ENCODE peak calls at places on chromosomes 11 and 22, in five cellular contexts. D, R, U, H and L are unnamed samples. For H3K27me3, the result is how much of the 10 kb centered on the place peaks cover.

GRCh38 chr11:134275534-134276395 is at the start of gene GLB1L3:
- DNase-seq in D (no peak), R (peak), U (peak), H (no peak), L (no peak)

GRCh38 chr11:134049303-134049702 is 19.6 kb upstream of the JAM3 start:
- DNase-seq in D (no peak), R (peak), U (no peak), H (no peak), L (no peak)

GRCh38 chr11:6377902-6378694 is 12.2 kb upstream of the SMPD1 start:
- DNase-seq in D (no peak), R (no peak), U (no peak), H (no peak), L (no peak)

GRCh38 chr22:27218521-27218920 is 561.1 kb downstream of the MIAT start:
- DNase-seq in D (no peak), R (peak), U (no peak), H (no peak), L (no peak)

GRCh38 chr22:23522642-23523251 is 57.3 kb downstream of the IGLL1 start:
- DNase-seq in D (no peak), R (peak), U (no peak), H (peak), L (no peak)

GRCh38 chr22:49208003-49208402 is 619.7 kb downstream of the BRD1 start:
- DNase-seq in D (no peak), R (no peak), U (no peak), H (no peak), L (peak)

GRCh38 chr11:36288442-36289225 is 590 bp downstream of the COMMD9 start:
- DNase-seq in D (no peak), R (no peak), U (no peak), H (no peak), L (no peak)

GRCh38 chr22:43126506-43127165 is 16.1 kb downstream of the BIK start:
- DNase-seq in D (no peak), R (no peak), U (no peak), H (no peak), L (peak)

GRCh38 chr11:78768947-78769346 is 194.3 kb upstream of the NARS2 start:
- DNase-seq in D (no peak), R (no peak), U (no peak), H (no peak), L (no peak)

GRCh38 chr11:119712006-119712405 is 17.0 kb downstream of the NECTIN1 start:
- DNase-seq in D (no peak), R (no peak), U (no peak), H (no peak), L (no peak)

GRCh38 chr11:68673291-68673930 is 10.9 kb upstream of the GAL start:
- DNase-seq in D (no peak), R (no peak), U (no peak), H (no peak), L (no peak)

GRCh38 chr11:35723493-35724284 is 61.1 kb downstream of the TRIM44 start:
- DNase-seq in D (no peak), R (no peak), U (no peak), H (no peak), L (no peak)

GRCh38 chr11:38160433-38160832 is 1562.4 kb upstream of the RAG2 start:
- DNase-seq in D (no peak), R (no peak), U (no peak), H (no peak), L (no peak)

GRCh38 chr11:133950874-133951483 is 5.8 kb downstream of the IGSF9B start:
- DNase-seq in D (no peak), R (no peak), U (no peak), H (no peak), L (no peak)

GRCh38 chr11:132451942-132452601 is 1080.2 kb downstream of the OPCML start:
- DNase-seq in D (no peak), R (no peak), U (no peak), H (no peak), L (no peak)

GRCh38 chr11:122309262-122309925 is 193.4 kb upstream of the BLID start:
- DNase-seq in D (no peak), R (no peak), U (no peak), H (no peak), L (peak)

GRCh38 chr11:64864135-64864472 is 14.3 kb downstream of the EHD1 start:
- DNase-seq in D (no peak), R (no peak), U (no peak), H (no peak), L (no peak)

GRCh38 chr11:64865286-64866172 is 12.9 kb downstream of the EHD1 start:
- DNase-seq in D (no peak), R (no peak), U (no peak), H (no peak), L (no peak)

GRCh38 chr11:64862914-64863313 is 15.5 kb downstream of the EHD1 start:
- DNase-seq in D (no peak), R (no peak), U (no peak), H (no peak), L (peak)

GRCh38 chr11:64864473-64865285 is 13.7 kb downstream of the EHD1 start:
- DNase-seq in D (no peak), R (peak), U (no peak), H (peak), L (peak)

DNA sequence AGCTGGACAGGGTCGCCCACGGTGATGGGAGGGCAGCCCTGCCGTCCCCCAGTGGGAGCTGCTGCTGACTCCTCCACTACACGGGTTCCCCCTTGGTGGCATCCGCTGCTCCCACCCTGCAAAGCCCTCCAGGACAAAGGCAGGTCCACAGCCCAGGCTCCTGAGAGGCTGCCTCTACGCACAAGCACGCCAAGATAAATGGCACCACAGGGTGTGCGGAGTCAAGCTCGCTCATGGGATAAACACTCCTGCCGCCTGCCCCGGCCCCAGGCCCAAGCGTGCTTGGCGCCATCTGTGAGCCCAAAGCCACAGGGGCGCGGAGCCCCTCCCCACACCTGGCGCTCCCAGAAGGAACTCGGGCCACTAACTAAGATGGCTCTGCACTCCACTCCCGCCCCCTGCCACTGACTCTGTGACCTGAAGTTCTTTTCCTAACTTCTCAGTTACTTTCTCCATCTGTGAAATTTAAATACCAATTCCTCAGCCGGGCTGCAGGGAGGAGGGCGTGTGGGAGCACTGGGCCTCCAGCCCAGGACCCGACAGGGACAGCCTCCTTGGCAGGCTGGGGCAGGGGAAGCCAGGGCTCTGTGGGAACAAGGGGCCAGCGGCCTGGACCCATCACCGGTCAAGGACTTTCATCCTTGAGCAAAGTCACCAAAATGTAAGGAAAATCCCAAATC is 14.9 kb downstream of the EHD1 start:
- DNase-seq in D (no peak), R (no peak), U (no peak), H (no peak), L (no peak)
- H3K4me3 ChIP-seq in D (peak), R (no peak), U (peak), H (peak), L (peak)

DNA sequence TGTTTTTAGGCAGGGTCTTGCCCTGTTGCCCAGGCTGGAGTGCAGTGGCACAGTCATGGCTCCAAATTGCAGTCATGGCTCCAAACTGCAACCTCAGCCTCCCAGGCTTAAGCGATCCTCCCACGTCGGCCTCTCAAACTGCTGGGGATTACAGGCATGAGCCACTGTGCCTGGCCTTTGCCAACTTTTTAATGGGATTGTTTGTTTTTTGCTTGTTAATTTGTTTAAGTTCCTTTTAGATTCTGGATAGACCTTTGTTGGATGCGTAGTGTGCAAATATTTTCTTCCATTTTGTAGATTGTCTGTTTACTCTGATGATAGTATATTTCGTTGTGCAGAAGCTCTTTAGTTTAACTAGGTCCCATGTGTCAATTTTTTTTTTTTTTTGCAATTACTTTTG is 10.0 kb upstream of the SCGB1D1 start:
- DNase-seq in D (no peak), R (no peak), U (no peak), H (no peak), L (no peak)
- H3K27me3 ChIP-seq in D (under half), R (under half), U (under half), H (under half), L (under half)

GRCh38 chr11:13486926-13487660 is 8.7 kb downstream of the PTH start:
- DNase-seq in D (no peak), R (peak), U (peak), H (peak), L (no peak)
- H3K4me3 ChIP-seq in D (peak), R (peak), U (peak), H (peak), L (no peak)

DNA sequence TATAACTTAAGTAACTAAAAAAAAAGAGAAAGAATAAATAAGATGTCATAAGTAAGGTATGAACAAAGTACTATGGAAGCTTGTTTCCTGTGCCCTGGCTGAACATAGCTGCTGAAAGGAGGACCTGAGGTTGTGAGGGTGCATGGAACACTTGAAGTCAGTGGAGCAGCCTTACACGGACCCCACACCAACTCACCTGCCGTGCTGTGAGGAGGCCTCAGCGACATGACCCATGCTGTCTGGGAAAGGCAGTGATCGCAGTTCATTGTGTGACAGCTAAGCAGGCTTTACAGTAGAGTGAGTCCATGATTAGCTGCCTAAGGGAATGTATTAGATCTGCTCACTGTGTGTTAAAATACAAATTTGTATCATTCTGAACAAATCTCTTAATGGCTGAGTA is 17.6 kb downstream of the RASSF10 start:
- DNase-seq in D (no peak), R (no peak), U (no peak), H (no peak), L (no peak)
- H3K27me3 ChIP-seq in D (under half), R (under half), U (under half), H (under half), L (under half)

DNA sequence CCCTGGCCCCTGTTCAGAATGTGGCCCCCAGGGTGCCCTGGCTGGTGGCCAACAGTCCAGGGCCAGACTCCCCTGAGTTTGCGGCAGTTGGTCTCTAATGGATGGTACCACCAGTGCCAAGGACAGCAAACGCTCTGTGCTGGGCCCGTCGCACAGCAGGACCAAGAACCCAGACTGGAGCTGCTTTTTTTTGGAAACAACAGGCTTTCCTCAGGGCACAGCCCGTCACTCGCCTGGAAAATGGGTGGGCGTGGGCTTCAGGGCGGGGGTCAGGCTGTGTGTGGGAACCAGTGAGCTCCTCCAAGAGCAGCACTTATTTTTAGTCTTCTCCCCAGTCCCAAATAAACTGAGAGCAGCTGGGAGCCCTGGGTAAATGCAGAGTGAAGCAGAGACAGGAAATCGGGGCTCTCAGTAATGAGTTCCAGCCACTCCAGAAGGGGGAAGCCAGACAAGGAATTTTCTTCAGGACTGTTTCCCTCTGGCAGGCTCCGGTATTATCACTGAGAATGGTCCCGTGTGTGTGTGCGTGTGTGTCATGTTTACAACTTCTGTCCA is 62.9 kb downstream of the PPFIBP2 start:
- DNase-seq in D (no peak), R (peak), U (no peak), H (no peak), L (peak)
- H3K4me3 ChIP-seq in D (no peak), R (peak), U (no peak), H (peak), L (peak)

DNA sequence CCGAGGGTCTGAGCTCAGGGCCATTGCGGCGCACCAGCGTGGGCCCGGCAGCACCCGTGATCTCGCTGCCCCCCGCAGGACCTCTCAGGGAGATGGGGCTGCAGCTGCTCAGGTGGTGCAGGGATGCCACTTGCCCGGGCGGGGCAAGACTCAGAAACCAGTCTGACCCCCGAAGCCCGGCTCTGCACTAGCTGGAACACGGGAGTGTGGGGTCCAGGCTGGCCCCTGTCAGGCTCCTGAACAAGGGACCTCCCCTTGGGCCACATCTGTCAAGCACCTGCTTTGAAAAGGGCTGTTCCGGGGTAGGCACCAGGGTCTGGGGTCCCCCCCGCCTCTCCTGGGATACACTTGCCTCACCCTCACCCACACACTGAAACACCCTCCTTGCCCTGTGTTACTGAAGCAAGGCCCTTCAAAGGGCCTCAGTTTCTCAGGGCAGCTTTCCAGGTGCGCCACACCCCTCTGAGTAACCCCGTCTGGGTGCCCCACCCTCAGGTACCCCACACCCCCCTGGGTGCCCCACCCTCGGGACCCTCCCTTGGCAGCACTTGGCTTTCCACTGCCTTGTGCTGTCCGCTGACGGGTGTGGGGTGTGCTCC is 413.4 kb downstream of the TBC1D22A start:
- DNase-seq in D (no peak), R (no peak), U (no peak), H (peak), L (no peak)
- H3K27me3 ChIP-seq in D (under half), R (under half), U (under half), H (under half), L (under half)

DNA sequence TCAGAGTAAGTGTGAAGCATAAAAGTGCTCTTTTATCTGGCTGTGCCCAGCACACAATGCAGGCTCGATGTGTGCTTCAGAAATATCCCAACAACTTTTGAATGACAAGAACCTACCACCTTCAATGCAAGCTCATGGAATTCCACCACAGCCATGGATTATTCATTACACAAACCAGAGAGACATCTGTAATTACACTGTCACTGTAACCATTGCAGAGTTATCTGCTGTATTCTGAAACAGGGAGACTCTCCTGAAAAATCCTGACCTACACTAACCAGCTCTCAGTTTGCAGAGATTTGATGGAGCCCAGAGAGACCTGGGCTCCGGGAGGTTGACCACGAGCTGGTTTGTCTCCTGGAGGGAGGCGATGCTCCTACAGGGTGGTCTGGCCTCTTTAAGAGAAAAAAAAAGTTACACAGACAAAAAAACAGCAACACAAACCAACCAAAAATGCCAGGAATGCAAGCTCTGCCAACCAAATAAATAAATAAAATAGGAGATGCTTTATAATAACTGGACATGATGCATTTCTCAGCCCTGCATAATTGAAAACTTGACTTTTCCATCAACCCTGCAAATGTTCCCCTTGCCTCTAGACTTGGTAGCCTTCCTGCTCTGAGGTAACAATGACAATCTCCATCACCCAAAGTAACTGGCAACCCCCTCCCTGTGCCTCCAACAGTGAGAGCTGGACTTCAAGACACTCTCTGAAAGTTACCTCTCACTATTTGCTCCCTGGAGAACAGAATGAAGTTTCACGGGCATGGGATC is 69.7 kb downstream of the ETS1 start:
- DNase-seq in D (no peak), R (no peak), U (no peak), H (no peak), L (no peak)
- H3K4me3 ChIP-seq in D (peak), R (peak), U (peak), H (peak), L (no peak)

GRCh38 chr11:71336176-71336995 is 84.0 kb upstream of the SHANK2 start:
- DNase-seq in D (no peak), R (no peak), U (no peak), H (no peak), L (no peak)
- H3K27me3 ChIP-seq in D (under half), R (under half), U (under half), H (under half), L (under half)

GRCh38 chr11:116792869-116793475 is 1.3 kb upstream of the APOA5 start:
- DNase-seq in D (peak), R (no peak), U (no peak), H (no peak), L (no peak)

GRCh38 chr11:116791002-116791812 is 472 bp downstream of the APOA5 start:
- DNase-seq in D (no peak), R (peak), U (peak), H (peak), L (peak)

GRCh38 chr11:116790167-116791001 is 1.3 kb downstream of the APOA5 start:
- DNase-seq in D (no peak), R (no peak), U (no peak), H (no peak), L (no peak)

GRCh38 chr11:116792144-116792868 is 627 bp upstream of the APOA5 start:
- DNase-seq in D (no peak), R (no peak), U (no peak), H (no peak), L (no peak)

GRCh38 chr11:116791813-116792143 is at the start of gene APOA5:
- DNase-seq in D (no peak), R (no peak), U (no peak), H (no peak), L (no peak)
- H3K4me3 ChIP-seq in D (no peak), R (no peak), U (no peak), H (peak), L (peak)